ENCODE peak calls at places on chromosomes 4 and X, in six cellular contexts. V, N, R, T, Y and F are unnamed samples.

GRCh38 chrX:68398286-68398685 is 35.0 kb downstream of the OPHN1 start:
- DNase-seq in V (no peak), N (no peak), R (no peak), T (no peak), Y (no peak), F (no peak)

GRCh38 chrX:129523076-129524055 is at the start of gene SMARCA1:
- DNase-seq in V (peak), N (no peak), R (no peak), T (peak), Y (no peak), F (peak)

GRCh38 chr4:71126719-71127118 is 133.3 kb downstream of the DCK start:
- DNase-seq in V (peak), N (no peak), R (no peak), T (peak), Y (no peak), F (peak)

GRCh38 chrX:120769576-120770341 is 105.9 kb downstream of the CT47B1 start:
- DNase-seq in V (peak), N (peak), R (no peak), T (peak), Y (no peak), F (peak)

GRCh38 chr4:138050601-138051000 is 191.5 kb downstream of the SLC7A11 start:
- DNase-seq in V (no peak), N (no peak), R (no peak), T (no peak), Y (no peak), F (no peak)

GRCh38 chr4:119597377-119597776 is 31.2 kb downstream of the PDE5A start:
- DNase-seq in V (no peak), N (no peak), R (no peak), T (no peak), Y (no peak), F (no peak)

GRCh38 chr4:33411182-33411581 is 2691.0 kb downstream of the PCDH7 start:
- DNase-seq in V (peak), N (no peak), R (no peak), T (peak), Y (no peak), F (peak)

GRCh38 chrX:127947450-127947849 is 104.8 kb downstream of the ACTRT1 start:
- DNase-seq in V (no peak), N (no peak), R (no peak), T (no peak), Y (no peak), F (no peak)

GRCh38 chr4:38523054-38523453 is 140.9 kb upstream of the KLF3 start:
- DNase-seq in V (no peak), N (no peak), R (no peak), T (no peak), Y (no peak), F (no peak)

GRCh38 chr4:128810871-128811570 is 1.5 kb downstream of the JADE1 start:
- DNase-seq in V (peak), N (peak), R (peak), T (peak), Y (peak), F (peak)

GRCh38 chr4:181538435-181538834 is 704.8 kb upstream of the TENM3 start:
- DNase-seq in V (no peak), N (no peak), R (no peak), T (no peak), Y (no peak), F (no peak)

GRCh38 chrX:623599-624323 is 6.8 kb upstream of the SHOX start:
- DNase-seq in V (no peak), N (no peak), R (no peak), T (peak), Y (no peak), F (no peak)

GRCh38 chrX:45274576-45274975 is 73.9 kb upstream of the DIPK2B start:
- DNase-seq in V (peak), N (no peak), R (no peak), T (peak), Y (no peak), F (peak)

GRCh38 chr4:140764785-140765392 is 8.7 kb upstream of the TBC1D9 start:
- DNase-seq in V (peak), N (no peak), R (no peak), T (no peak), Y (no peak), F (no peak)

GRCh38 chrX:15988661-15989603 is 134.3 kb upstream of the AP1S2 start:
- DNase-seq in V (peak), N (no peak), R (no peak), T (peak), Y (no peak), F (peak)

GRCh38 chr4:7367361-7367760 is 67.4 kb downstream of the PSAPL1 start:
- DNase-seq in V (no peak), N (no peak), R (no peak), T (no peak), Y (no peak), F (no peak)

GRCh38 chr4:102678695-102679335 is 82.0 kb downstream of the MANBA start:
- DNase-seq in V (no peak), N (no peak), R (no peak), T (no peak), Y (no peak), F (no peak)

GRCh38 chr4:88938138-88938537 is 118.8 kb downstream of the FAM13A start:
- DNase-seq in V (peak), N (no peak), R (no peak), T (peak), Y (no peak), F (peak)

GRCh38 chrX:108122748-108123147 is 31.2 kb downstream of the ATG4A start:
- DNase-seq in V (no peak), N (no peak), R (no peak), T (peak), Y (no peak), F (peak)

GRCh38 chr4:151004222-151004621 is 10.9 kb downstream of the LRBA start:
- DNase-seq in V (peak), N (no peak), R (no peak), T (peak), Y (no peak), F (peak)

GRCh38 chr4:46994007-46994405 is 625 bp upstream of the GABRA4 start:
- DNase-seq in V (peak), N (no peak), R (no peak), T (no peak), Y (no peak), F (no peak)

GRCh38 chrX:30561191-30561590 is 16.4 kb downstream of the TASL start:
- DNase-seq in V (no peak), N (no peak), R (no peak), T (no peak), Y (no peak), F (no peak)

GRCh38 chrX:108123591-108124366 is 32.2 kb downstream of the ATG4A start:
- DNase-seq in V (no peak), N (no peak), R (no peak), T (no peak), Y (no peak), F (no peak)

GRCh38 chrX:70433848-70434351 is 10.7 kb upstream of the DLG3 start:
- DNase-seq in V (peak), N (no peak), R (peak), T (peak), Y (peak), F (peak)

GRCh38 chr4:118955515-118955914 is 66.9 kb downstream of the SYNPO2 start:
- DNase-seq in V (peak), N (no peak), R (no peak), T (peak), Y (no peak), F (peak)